ENCODE peak calls at places on chromosome 6, in six cellular contexts. M, P, F, W, G and O are unnamed samples.

GRCh38 chr6:15401120-15401519 is 155.3 kb downstream of the JARID2 start:
- DNase-seq in F (no peak), P (no peak), M (no peak), G (no peak), W (no peak), O (no peak)

GRCh38 chr6:161850572-161850971 is 576.7 kb upstream of the AGPAT4 start:
- DNase-seq in F (no peak), G (no peak), M (no peak), P (no peak), W (no peak), O (no peak)

GRCh38 chr6:51350308-51350904 is 531.7 kb downstream of the TFAP2B start:
- DNase-seq in W (no peak), G (peak; percentile 6), M (no peak), F (peak; percentile 4), P (no peak), O (peak; percentile 30)

GRCh38 chr6:73636048-73636447 is 17.7 kb downstream of the SLC17A5 start:
- DNase-seq in P (no peak), W (no peak), M (no peak), G (no peak), F (no peak), O (no peak)

GRCh38 chr6:31356946-31357466 is at the start of gene HLA-B:
- DNase-seq in G (peak; percentile 90), M (peak; percentile 9), F (peak; percentile 74), P (peak; percentile 40), W (peak; percentile 90), O (peak; percentile 96)

GRCh38 chr6:90311569-90311968 is 14.9 kb upstream of the BACH2 start:
- DNase-seq in W (no peak), P (no peak), F (no peak), G (no peak), M (no peak), O (no peak)

GRCh38 chr6:43636312-43636667 is 650 bp downstream of the MAD2L1BP start:
- DNase-seq in W (peak; percentile 27), G (peak; percentile 26), F (no peak), P (no peak), M (no peak), O (no peak)

GRCh38 chr6:95547043-95547442 is 30.3 kb upstream of the MANEA start:
- DNase-seq in G (no peak), W (no peak), P (no peak), M (no peak), F (no peak), O (no peak)

GRCh38 chr6:144219056-144219685 is 66.0 kb upstream of the UTRN start:
- DNase-seq in P (no peak), W (peak; percentile 46), M (peak; percentile 46), F (peak; percentile 64), G (peak; percentile 69), O (peak; percentile 39)

GRCh38 chr6:151699719-151700118 is 107.8 kb upstream of the ESR1 start:
- DNase-seq in W (no peak), P (no peak), M (no peak), G (no peak), F (no peak), O (no peak)

GRCh38 chr6:56899311-56899710 is 55.6 kb upstream of the BEND6 start:
- DNase-seq in W (no peak), P (no peak), F (no peak), M (no peak), G (no peak), O (no peak)

GRCh38 chr6:31350551-31350950 is 6.4 kb downstream of the HLA-B start:
- DNase-seq in F (no peak), P (no peak), G (peak; percentile 61), W (peak; percentile 31), M (no peak), O (peak; percentile 95)

GRCh38 chr6:75204959-75205775 is 686 bp downstream of the COL12A1 start:
- DNase-seq in P (no peak), F (peak; percentile 72), G (no peak), W (no peak), M (no peak), O (no peak)

GRCh38 chr6:44701637-44702101 is 314.2 kb downstream of the CDC5L start:
- DNase-seq in G (no peak), M (no peak), W (no peak), P (no peak), F (no peak), O (no peak)

GRCh38 chr6:158205220-158205944 is 37.2 kb downstream of the GTF2H5 start:
- DNase-seq in P (no peak), F (peak; percentile 10), M (no peak), G (peak; percentile 10), W (no peak), O (peak; percentile 43)

GRCh38 chr6:137402143-137402542 is 92.1 kb downstream of the OLIG3 start:
- DNase-seq in W (no peak), P (no peak), F (no peak), M (no peak), G (no peak), O (peak; percentile 92)

GRCh38 chr6:159513914-159514313 is 179.1 kb downstream of the SOD2 start:
- DNase-seq in W (no peak), G (no peak), M (no peak), F (no peak), P (no peak), O (no peak)

GRCh38 chr6:56693246-56693607 is 50.5 kb upstream of the DST start:
- DNase-seq in M (no peak), P (no peak), G (no peak), W (no peak), F (peak; percentile 73), O (no peak)

GRCh38 chr6:129709451-129709908 is 497 bp downstream of the ARHGAP18 start:
- DNase-seq in P (no peak), W (no peak), M (no peak), G (peak; percentile 36), F (peak; percentile 19), O (no peak)

GRCh38 chr6:106066984-106067383 is 19.2 kb upstream of the PRDM1 start:
- DNase-seq in M (no peak), G (no peak), W (no peak), P (no peak), F (no peak), O (peak; percentile 9)

GRCh38 chr6:127516676-127517273 is 2.4 kb downstream of the MTCL3 start:
- DNase-seq in G (peak; percentile 50), P (peak; percentile 21), F (peak; percentile 77), W (peak; percentile 60), M (peak; percentile 83), O (peak; percentile 76)

GRCh38 chr6:47733879-47734558 is 35.6 kb downstream of the ADGRF4 start:
- DNase-seq in G (peak; percentile 56), W (peak; percentile 8), P (no peak), F (peak; percentile 39), M (peak; percentile 5), O (peak; percentile 28)

GRCh38 chr6:17336425-17336824 is 55.3 kb downstream of the RBM24 start:
- DNase-seq in W (no peak), G (no peak), F (no peak), M (no peak), P (no peak), O (no peak)

GRCh38 chr6:96542702-96543101 is 20.2 kb upstream of the FHL5 start:
- DNase-seq in W (peak; percentile 7), M (peak; percentile 30), F (peak; percentile 31), G (peak; percentile 42), P (no peak), O (peak; percentile 50)